ENCODE peak calls at places on chromosomes 3 and 15, in five cellular contexts. A is hypothalamus, K is ACHN, Q is MCF 10A, M is activated gamma-delta T cell treated with Interleukin-2 at 50 U/mL for 16 hours. D is an unnamed sample.

GRCh38 chr3:121895121-121895520 is 920 bp downstream of the SLC15A2 start:
- DNase-seq in A (no peak), K (no peak), Q (peak; percentile 44), M (no peak), D (no peak)

GRCh38 chr3:11898611-11899325 is 52.1 kb upstream of the TAMM41 start:
- DNase-seq in A (no peak), K (no peak), Q (no peak), M (no peak), D (no peak)

GRCh38 chr3:194189243-194189791 is 53.4 kb downstream of the HES1 start:
- DNase-seq in A (no peak), K (no peak), Q (no peak), M (no peak), D (no peak)

GRCh38 chr15:90151989-90152645 is 49.0 kb upstream of the SEMA4B start:
- DNase-seq in A (peak; percentile 25), K (no peak), Q (no peak), M (no peak), D (no peak)

GRCh38 chr3:62892951-62893350 is 17.7 kb upstream of the CADPS start:
- DNase-seq in A (no peak), K (no peak), Q (no peak), M (no peak), D (no peak)

GRCh38 chr3:31659246-31659645 is 126.5 kb downstream of the STT3B start:
- DNase-seq in A (no peak), K (no peak), Q (no peak), M (no peak), D (no peak)

GRCh38 chr15:83323296-83323711 is 38.8 kb upstream of the BNC1 start:
- DNase-seq in A (no peak), K (peak; percentile 98), Q (peak; percentile 85), M (no peak), D (no peak)

GRCh38 chr3:182710557-182711157 is 82.6 kb upstream of the ATP11B start:
- DNase-seq in A (no peak), K (peak; percentile 24), Q (peak; percentile 34), M (no peak), D (no peak)

GRCh38 chr3:52845157-52845556 is 10.3 kb upstream of the MUSTN1 start:
- DNase-seq in A (peak; percentile 53), K (no peak), Q (no peak), M (no peak), D (no peak)

GRCh38 chr15:31155136-31155535 is 53.6 kb upstream of the TRPM1 start:
- DNase-seq in A (no peak), K (no peak), Q (no peak), M (no peak), D (no peak)

GRCh38 chr3:30315452-30315851 is 290.9 kb upstream of the TGFBR2 start:
- DNase-seq in A (no peak), K (no peak), Q (no peak), M (no peak), D (no peak)

GRCh38 chr3:133895208-133896001 is at the start of gene RAB6B:
- DNase-seq in A (peak; percentile 75), K (peak; percentile 35), Q (peak; percentile 29), M (no peak), D (no peak)

GRCh38 chr3:112308151-112308911 is 14.3 kb upstream of the SLC9C1 start:
- DNase-seq in A (no peak), K (no peak), Q (peak; percentile 82), M (no peak), D (no peak)

GRCh38 chr3:193040836-193041672 is 123.4 kb upstream of the MB21D2 start:
- DNase-seq in A (no peak), K (peak; percentile 64), Q (peak; percentile 62), M (no peak), D (no peak)

GRCh38 chr15:65212097-65212496 is 824 bp upstream of the CILP start:
- DNase-seq in A (no peak), K (peak; percentile 32), Q (peak; percentile 30), M (peak; percentile 10), D (no peak)

GRCh38 chr15:87604857-87605446 is 651.6 kb downstream of the NTRK3 start:
- DNase-seq in A (no peak), K (no peak), Q (peak; percentile 19), M (no peak), D (no peak)

GRCh38 chr15:55742927-55743614 is at the start of gene PRTG:
- DNase-seq in A (peak; percentile 34), K (peak; percentile 85), Q (peak; percentile 65), M (no peak), D (peak; percentile 35)

GRCh38 chr3:190169877-190170276 is 49.2 kb upstream of the P3H2 start:
- DNase-seq in A (no peak), K (peak; percentile 47), Q (no peak), M (no peak), D (no peak)

GRCh38 chr3:47571391-47572165 is 7.1 kb downstream of the CSPG5 start:
- DNase-seq in A (peak; percentile 42), K (no peak), Q (no peak), M (no peak), D (peak; percentile 30)

GRCh38 chr3:189267981-189268613 is 96.3 kb downstream of the TPRG1 start:
- DNase-seq in A (no peak), K (peak; percentile 14), Q (peak; percentile 96), M (no peak), D (no peak)

GRCh38 chr3:135503429-135504083 is 462.0 kb upstream of the PPP2R3A start:
- DNase-seq in A (peak; percentile 81), K (peak; percentile 60), Q (peak; percentile 69), M (no peak), D (peak; percentile 52)

GRCh38 chr15:91696981-91697380 is 156.5 kb upstream of the SLCO3A1 start:
- DNase-seq in A (no peak), K (no peak), Q (no peak), M (no peak), D (no peak)

GRCh38 chr3:39432342-39432741 is 25.8 kb downstream of the RPSA start:
- DNase-seq in A (no peak), K (no peak), Q (peak; percentile 33), M (no peak), D (no peak)

GRCh38 chr3:154779571-154779970 is 300.5 kb upstream of the MME start:
- DNase-seq in A (no peak), K (no peak), Q (peak; percentile 64), M (no peak), D (no peak)

GRCh38 chr15:34039506-34040123 is 611 bp upstream of the AVEN start:
- DNase-seq in A (no peak), K (no peak), Q (no peak), M (no peak), D (no peak)

GRCh38 chr3:195221015-195221853 is 49.7 kb downstream of the XXYLT1 start:
- DNase-seq in A (no peak), K (no peak), Q (no peak), M (no peak), D (no peak)

GRCh38 chr3:100040446-100040845 is 73.9 kb downstream of the FILIP1L start:
- DNase-seq in A (no peak), K (peak; percentile 4), Q (peak; percentile 51), M (no peak), D (no peak)